ENCODE peak calls at places on chromosome 6, in four cellular contexts. G is K562, P is HepG2, L is GM12878. N is an unnamed sample.

GRCh38 chr6:118288355-118289124 is 259.6 kb upstream of the PLN start:
- DNase-seq in G (no peak), P (no peak), L (no peak), N (no peak)

GRCh38 chr6:52929321-52930164 is 20.0 kb upstream of the GSTA3 start:
- DNase-seq in G (peak), P (peak), L (no peak), N (no peak)

GRCh38 chr6:17418281-17419188 is 25.1 kb downstream of the CAP2 start:
- DNase-seq in G (no peak), P (no peak), L (no peak), N (no peak)

GRCh38 chr6:29790626-29791025 is 37.0 kb upstream of the HLA-G start:
- DNase-seq in G (no peak), P (no peak), L (no peak), N (no peak)

GRCh38 chr6:151388997-151389639 is 2.2 kb downstream of the ZBTB2 start:
- DNase-seq in G (no peak), P (no peak), L (no peak), N (no peak)

GRCh38 chr6:47413752-47414516 is 63.7 kb upstream of the CD2AP start:
- DNase-seq in G (peak), P (peak), L (peak), N (no peak)

GRCh38 chr6:126721581-126722145 is 381.7 kb downstream of the CENPW start:
- DNase-seq in G (no peak), P (no peak), L (no peak), N (no peak)

GRCh38 chr6:43014434-43014909 is 423 bp downstream of the KLHDC3 start:
- DNase-seq in G (no peak), P (no peak), L (no peak), N (no peak)

GRCh38 chr6:75196051-75196743 is 9.7 kb downstream of the COL12A1 start:
- DNase-seq in G (no peak), P (no peak), L (no peak), N (no peak)

GRCh38 chr6:113719545-113719944 is 137.6 kb upstream of the MARCKS start:
- DNase-seq in G (no peak), P (no peak), L (no peak), N (no peak)
- TF ChIP-seq ETV6 in G (no peak), P (no peak), L (no peak), N (no peak)

DNA sequence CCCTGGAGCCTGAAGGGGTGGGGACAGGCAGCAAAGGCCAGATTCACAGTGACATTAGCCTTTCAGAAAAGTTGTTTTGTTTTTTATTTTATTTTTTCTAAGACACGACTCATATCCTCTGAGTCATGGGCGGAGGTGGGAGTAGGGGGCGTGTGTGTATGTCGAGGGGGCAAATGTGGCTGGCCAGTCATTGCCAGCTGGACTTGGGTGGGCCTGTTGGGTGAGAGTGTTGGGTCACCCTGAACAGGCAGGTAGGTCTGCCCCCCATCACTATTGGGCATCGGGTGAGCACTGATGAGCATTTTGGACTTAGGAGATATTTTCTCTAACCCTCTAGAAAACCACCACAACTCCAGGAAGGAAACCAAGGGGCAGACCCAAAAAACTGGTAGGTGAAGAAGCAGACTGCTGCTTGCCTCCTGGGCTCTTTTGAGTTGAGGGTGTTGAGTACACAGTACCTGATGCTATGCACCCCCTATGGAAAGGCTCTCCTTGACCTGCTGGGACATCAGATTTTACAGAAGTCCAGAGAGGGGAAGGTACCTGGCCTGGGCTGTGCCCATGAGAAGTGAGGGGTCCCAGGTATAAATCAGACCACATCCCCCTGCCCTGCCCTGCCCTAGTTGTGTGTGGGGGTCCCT is 5.6 kb downstream of the SMIM29 start:
- DNase-seq in G (no peak), P (no peak), L (no peak), N (no peak)
- TF ChIP-seq ETV6 in G (no peak), P (no peak), L (no peak), N (no peak)

GRCh38 chr6:5723905-5724691 is 282.6 kb downstream of the NRN1 start:
- DNase-seq in G (no peak), P (no peak), L (peak), N (peak)
- TF ChIP-seq ETV6 in G (no peak), P (no peak), L (peak), N (peak)

GRCh38 chr6:166624275-166624674 is 2.8 kb downstream of the RPS6KA2 start:
- DNase-seq in G (no peak), P (no peak), L (no peak), N (no peak)
- TF ChIP-seq ETV6 in G (no peak), P (no peak), L (no peak), N (no peak)